ENCODE peak calls at places on chromosomes 2 and 18, in four cellular contexts. V is fibroblast of lung, S is left colon, E is IMR-90. C is an unnamed sample.

GRCh38 chr2:105488198-105488757 is 89.4 kb upstream of the FHL2 start:
- DNase-seq in V (no peak), S (no peak), E (no peak), C (no peak)

GRCh38 chr2:10175441-10175840 is 52.9 kb downstream of the RRM2 start:
- DNase-seq in V (no peak), S (no peak), E (no peak), C (no peak)

GRCh38 chr2:1321297-1321696 is 92.0 kb upstream of the TPO start:
- DNase-seq in V (no peak), S (no peak), E (no peak), C (no peak)

GRCh38 chr2:96485751-96486643 is 19.2 kb downstream of the NEURL3 start:
- DNase-seq in V (peak; percentile 74), S (peak; percentile 81), E (peak; percentile 87), C (peak; percentile 89)

GRCh38 chr2:2762166-2762897 is 431.3 kb upstream of the MYT1L start:
- DNase-seq in V (no peak), S (no peak), E (no peak), C (no peak)

GRCh38 chr2:160445673-160446072 is 47.9 kb downstream of the RBMS1 start:
- DNase-seq in V (no peak), S (no peak), E (no peak), C (no peak)

GRCh38 chr18:7789853-7790552 is 222.9 kb downstream of the PTPRM start:
- DNase-seq in V (peak; percentile 63), S (no peak), E (peak; percentile 55), C (peak; percentile 63)

GRCh38 chr18:57437782-57438668 is 2.9 kb downstream of the ONECUT2 start:
- DNase-seq in V (peak; percentile 15), S (peak; percentile 42), E (peak; percentile 26), C (peak; percentile 46)

GRCh38 chr2:117058366-117058765 is 756.1 kb upstream of the DDX18 start:
- DNase-seq in V (no peak), S (no peak), E (no peak), C (no peak)

C was measured in fibroblast of the aortic adventitia.